ENCODE peak calls at places on chromosomes 13 and 19, in ten cellular contexts. Q is breast epithelium, A is hepatocyte, D is IMR-90, L is transverse colon, C is keratinocyte, H is adrenal gland, W is GM23338, G is heart left ventricle, Y is pancreas. K is an unnamed sample. For H3K36me3, the result is how much of the 10 kb centered on the place peaks cover.

GRCh38 chr19:52270266-52270885 is 989 bp downstream of the ZNF766 start:
- DNase-seq in Q (no peak), A (peak), D (peak), L (peak), C (no peak), H (no peak), W (peak), G (peak), Y (no peak), K (peak)

GRCh38 chr19:47190167-47190727 is 40.8 kb downstream of the BBC3 start:
- DNase-seq in Q (peak), A (peak), D (peak), L (peak), C (no peak), H (peak), W (no peak), G (peak), Y (peak), K (no peak)

GRCh38 chr13:66933994-66934393 is 296.1 kb downstream of the PCDH9 start:
- DNase-seq in Q (no peak), A (no peak), D (peak), L (no peak), C (peak), H (no peak), W (no peak), G (no peak), Y (no peak), K (no peak)

GRCh38 chr19:3852614-3853254 is 16.1 kb downstream of the ZFR2 start:
- DNase-seq in Q (no peak), A (no peak), D (peak), L (peak), C (peak), H (no peak), W (no peak), G (no peak), Y (no peak), K (no peak)

GRCh38 chr19:55091955-55092354 is 16.3 kb downstream of the EPS8L1 start:
- DNase-seq in Q (no peak), A (no peak), D (no peak), L (no peak), C (no peak), H (no peak), W (peak), G (no peak), Y (peak), K (no peak)

GRCh38 chr13:72808917-72809500 is 27.1 kb downstream of the PIBF1 start:
- DNase-seq in Q (no peak), A (peak), D (peak), L (no peak), C (no peak), H (no peak), W (peak), G (no peak), Y (no peak), K (no peak)

GRCh38 chr13:111304041-111304544 is 16.3 kb upstream of the TEX29 start:
- DNase-seq in Q (no peak), A (no peak), D (no peak), L (peak), C (no peak), H (no peak), W (no peak), G (no peak), Y (no peak), K (no peak)

GRCh38 chr13:23866420-23867026 is 22.7 kb downstream of the MIPEP start:
- DNase-seq in Q (no peak), A (no peak), D (peak), L (no peak), C (no peak), H (no peak), W (no peak), G (no peak), Y (no peak), K (no peak)

GRCh38 chr13:96967248-96967745 is 27.0 kb downstream of the OXGR1 start:
- DNase-seq in Q (no peak), A (no peak), D (no peak), L (no peak), C (no peak), H (no peak), W (peak), G (no peak), Y (no peak), K (no peak)

GRCh38 chr19:58476498-58477015 is 405 bp downstream of the ZNF446 start:
- DNase-seq in Q (no peak), A (peak), D (no peak), L (no peak), C (no peak), H (no peak), W (no peak), G (peak), Y (no peak), K (no peak)

GRCh38 chr19:10270180-10270615 is 722 bp upstream of the ICAM1 start:
- DNase-seq in Q (no peak), A (no peak), D (no peak), L (peak), C (no peak), H (peak), W (peak), G (peak), Y (peak), K (no peak)

GRCh38 chr19:18232540-18233223 is 6.4 kb upstream of the PDE4C start:
- DNase-seq in Q (no peak), A (peak), D (no peak), L (no peak), C (no peak), H (no peak), W (peak), G (no peak), Y (peak), K (no peak)

GRCh38 chr19:10454267-10454666 is 33.9 kb downstream of the PDE4A start:
- DNase-seq in Q (no peak), A (no peak), D (peak), L (no peak), C (no peak), H (no peak), W (peak), G (no peak), Y (no peak), K (no peak)

GRCh38 chr13:63092461-63092860 is 1676.8 kb upstream of the PCDH20 start:
- DNase-seq in Q (no peak), A (no peak), D (peak), L (no peak), C (no peak), H (no peak), W (no peak), G (no peak), Y (no peak), K (no peak)

GRCh38 chr13:90448466-90449037 is 898.9 kb upstream of the MIR17HG start:
- DNase-seq in Q (no peak), A (no peak), D (no peak), L (no peak), C (no peak), H (no peak), W (no peak), G (no peak), Y (no peak), K (no peak)

GRCh38 chr13:110367620-110368019 is 60.5 kb downstream of the COL4A2 start:
- DNase-seq in Q (no peak), A (no peak), D (no peak), L (no peak), C (no peak), H (no peak), W (no peak), G (no peak), Y (no peak), K (no peak)

GRCh38 chr19:49912965-49913685 is 15.9 kb upstream of the ATF5 start:
- DNase-seq in Q (no peak), A (peak), D (peak), L (no peak), C (no peak), H (no peak), W (peak), G (no peak), Y (no peak), K (no peak)
- TF ChIP-seq CTCF in Q (no peak), A (peak), D (no peak), L (no peak), C (no peak), H (no peak), W (peak), G (no peak), Y (no peak), K (no peak)

DNA sequence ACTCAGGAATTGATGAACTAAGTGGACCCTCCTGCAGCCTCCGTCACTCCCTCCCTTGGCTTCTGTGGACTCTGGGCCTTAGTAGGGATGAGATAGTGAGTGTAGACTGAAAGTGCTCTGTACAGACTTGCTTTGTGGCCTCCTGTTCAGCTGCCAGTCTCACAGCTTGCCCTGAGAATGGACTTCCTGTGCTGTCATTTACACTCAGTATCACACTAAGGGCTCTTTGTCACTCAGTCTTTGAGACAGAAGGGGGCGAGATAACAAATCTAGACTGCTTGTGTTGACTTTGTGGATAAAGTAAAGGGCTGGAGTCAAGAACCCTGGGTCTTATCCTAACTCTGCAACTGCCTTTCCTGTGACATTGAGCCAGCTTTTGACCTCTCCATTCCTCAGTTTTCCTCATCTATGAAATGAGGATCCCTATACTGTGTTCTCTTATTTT is 21.0 kb upstream of the SPRY2 start:
- DNase-seq in Q (no peak), A (peak), D (no peak), L (no peak), C (no peak), H (no peak), W (peak), G (no peak), Y (no peak), K (no peak)
- H3K36me3 ChIP-seq in Q (under half), A (under half), D (under half), L (under half), C (under half), H (under half), W (under half), G (under half), Y (under half), K (under half)

GRCh38 chr13:51679616-51680015 is 95.4 kb downstream of the WDFY2 start:
- DNase-seq in Q (no peak), A (no peak), D (no peak), L (no peak), C (no peak), H (no peak), W (no peak), G (no peak), Y (no peak), K (no peak)

GRCh38 chr13:51682691-51683090 is 98.4 kb downstream of the WDFY2 start:
- DNase-seq in Q (no peak), A (no peak), D (peak), L (no peak), C (no peak), H (no peak), W (no peak), G (no peak), Y (no peak), K (no peak)

GRCh38 chr13:51681037-51681678 is 96.9 kb downstream of the WDFY2 start:
- DNase-seq in Q (no peak), A (peak), D (peak), L (no peak), C (peak), H (no peak), W (no peak), G (no peak), Y (no peak), K (peak)

GRCh38 chr13:51684076-51684475 is 99.8 kb downstream of the WDFY2 start:
- DNase-seq in Q (no peak), A (no peak), D (peak), L (no peak), C (no peak), H (no peak), W (no peak), G (no peak), Y (no peak), K (no peak)

DNA sequence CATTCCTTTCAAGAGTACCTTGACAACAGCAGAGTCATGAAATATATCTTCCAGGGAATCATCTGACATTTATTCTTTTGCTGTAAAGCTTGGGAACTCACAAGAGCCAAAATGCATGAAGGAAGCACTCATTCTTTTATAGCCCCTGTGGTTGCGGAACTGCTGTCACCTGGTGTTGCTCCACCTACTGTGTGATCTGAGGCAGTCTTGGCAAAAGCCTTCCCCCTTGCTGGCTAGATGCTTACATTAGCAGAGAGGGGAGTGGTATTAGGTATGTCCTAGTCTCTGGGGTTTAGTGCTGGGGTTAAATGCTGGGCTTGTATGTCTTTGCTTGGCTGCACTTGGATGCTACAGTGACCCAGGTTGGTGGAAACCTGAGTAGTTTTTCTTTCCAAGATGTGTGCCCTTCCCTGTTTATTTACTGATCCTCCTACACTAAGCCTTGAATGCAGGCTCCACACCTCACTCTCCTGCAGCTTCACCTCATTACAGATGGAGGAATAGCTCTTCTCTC is 99.3 kb downstream of the WDFY2 start:
- DNase-seq in Q (no peak), A (no peak), D (no peak), L (no peak), C (no peak), H (no peak), W (peak), G (no peak), Y (no peak), K (no peak)
- TF ChIP-seq CTCF in Q (no peak), A (no peak), D (no peak), L (no peak), C (no peak), H (no peak), W (no peak), G (no peak), Y (no peak), K (no peak)

GRCh38 chr19:2232286-2233151 is 3.6 kb downstream of the PLEKHJ1 start:
- DNase-seq in Q (no peak), A (no peak), D (no peak), L (no peak), C (no peak), H (no peak), W (no peak), G (no peak), Y (no peak), K (no peak)
- H3K36me3 ChIP-seq in Q (under half), A (under half), D (under half), L (under half), C (under half), H (under half), W (under half), G (under half), Y (under half), K (under half)

GRCh38 chr19:19510432-19510831 is 4.9 kb downstream of the TSSK6 start:
- DNase-seq in Q (no peak), A (no peak), D (no peak), L (no peak), C (no peak), H (no peak), W (peak), G (no peak), Y (no peak), K (no peak)
- TF ChIP-seq CTCF in Q (no peak), A (no peak), D (no peak), L (no peak), C (no peak), H (no peak), W (no peak), G (no peak), Y (no peak), K (no peak)

GRCh38 chr19:30423481-30423880 is 51.3 kb downstream of the ZNF536 start:
- DNase-seq in Q (no peak), A (no peak), D (no peak), L (no peak), C (no peak), H (no peak), W (no peak), G (peak), Y (no peak), K (no peak)

GRCh38 chr19:30416375-30416774 is 44.2 kb downstream of the ZNF536 start:
- DNase-seq in Q (no peak), A (no peak), D (no peak), L (no peak), C (no peak), H (no peak), W (no peak), G (no peak), Y (no peak), K (no peak)

GRCh38 chr19:30419581-30420180 is 47.5 kb downstream of the ZNF536 start:
- DNase-seq in Q (no peak), A (no peak), D (no peak), L (no peak), C (no peak), H (peak), W (no peak), G (no peak), Y (no peak), K (no peak)

GRCh38 chr19:30421571-30421970 is 49.4 kb downstream of the ZNF536 start:
- DNase-seq in Q (no peak), A (no peak), D (no peak), L (no peak), C (no peak), H (no peak), W (no peak), G (no peak), Y (no peak), K (no peak)

DNA sequence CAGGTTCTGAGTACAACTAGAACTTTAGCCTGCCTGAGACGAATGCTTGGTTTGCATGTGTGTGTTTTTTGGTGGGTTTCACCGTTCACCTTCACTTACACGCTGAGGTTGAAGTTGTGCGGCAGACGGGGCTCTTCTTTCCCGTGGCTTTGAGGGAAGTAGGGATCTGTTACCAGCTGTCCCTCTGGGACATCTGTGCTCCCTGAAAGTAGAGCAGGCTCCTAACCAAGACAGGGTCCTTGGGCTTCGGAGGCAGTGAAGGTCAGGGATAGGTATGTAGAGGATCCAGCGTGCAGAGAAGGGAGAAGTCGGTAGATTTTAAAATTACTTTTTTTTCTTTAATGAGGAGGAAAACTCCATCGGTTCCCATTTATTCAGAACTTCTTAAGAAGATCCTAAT is 48.7 kb downstream of the ZNF536 start:
- DNase-seq in Q (no peak), A (no peak), D (no peak), L (no peak), C (no peak), H (no peak), W (no peak), G (no peak), Y (no peak), K (no peak)
- H3K36me3 ChIP-seq in Q (under half), A (under half), D (under half), L (under half), C (under half), H (under half), W (under half), G (under half), Y (under half), K (under half)

GRCh38 chr13:85441364-85441763 is 357.9 kb downstream of the SLITRK6 start:
- DNase-seq in Q (no peak), A (no peak), D (no peak), L (no peak), C (no peak), H (no peak), W (no peak), G (no peak), Y (no peak), K (no peak)

GRCh38 chr13:85434927-85435326 is 364.3 kb downstream of the SLITRK6 start:
- DNase-seq in Q (no peak), A (no peak), D (no peak), L (no peak), C (no peak), H (no peak), W (no peak), G (no peak), Y (no peak), K (no peak)

GRCh38 chr13:85430216-85430615 is 369.0 kb downstream of the SLITRK6 start:
- DNase-seq in Q (no peak), A (no peak), D (no peak), L (no peak), C (no peak), H (no peak), W (no peak), G (no peak), Y (no peak), K (no peak)

GRCh38 chr13:85431720-85432119 is 367.5 kb downstream of the SLITRK6 start:
- DNase-seq in Q (no peak), A (no peak), D (no peak), L (no peak), C (no peak), H (no peak), W (no peak), G (no peak), Y (peak), K (no peak)

GRCh38 chr13:85436029-85436428 is 363.2 kb downstream of the SLITRK6 start:
- DNase-seq in Q (no peak), A (no peak), D (no peak), L (no peak), C (no peak), H (no peak), W (no peak), G (no peak), Y (no peak), K (no peak)
- TF ChIP-seq CTCF in Q (no peak), A (no peak), D (no peak), L (no peak), C (no peak), H (no peak), W (no peak), G (no peak), Y (no peak), K (no peak)

K was measured in BJ.